ENCODE peak calls at places on chromosomes 11 and 22, in six cellular contexts. One of them, this sample, is unnamed.

GRCh38 chr11:79493555-79494171 is 52.8 kb upstream of the TENM4 start:
- DNase-seq in cardiac muscle cell: peak; percentile 73
- DNase-seq in spleen: peak; percentile 81
- DNase-seq in thoracic aorta: peak; percentile 20
- DNase-seq in pancreas: peak; percentile 74
- DNase-seq in sigmoid colon: peak; percentile 82
- DNase-seq in this sample: peak; percentile 81

GRCh38 chr11:36257351-36257750 is 31.9 kb downstream of the COMMD9 start:
- DNase-seq in cardiac muscle cell: peak; percentile 34
- DNase-seq in spleen: no peak
- DNase-seq in thoracic aorta: no peak
- DNase-seq in pancreas: no peak
- DNase-seq in sigmoid colon: no peak
- DNase-seq in this sample: no peak

GRCh38 chr11:83924987-83925542 is 638.9 kb upstream of the CCDC90B start:
- DNase-seq in cardiac muscle cell: no peak
- DNase-seq in spleen: no peak
- DNase-seq in thoracic aorta: no peak
- DNase-seq in pancreas: no peak
- DNase-seq in sigmoid colon: no peak
- DNase-seq in this sample: no peak

GRCh38 chr11:7227724-7228123 is 24.0 kb upstream of the SYT9 start:
- DNase-seq in cardiac muscle cell: no peak
- DNase-seq in spleen: no peak
- DNase-seq in thoracic aorta: no peak
- DNase-seq in pancreas: no peak
- DNase-seq in sigmoid colon: no peak
- DNase-seq in this sample: no peak

GRCh38 chr11:130798280-130798679 is 118.0 kb downstream of the SNX19 start:
- DNase-seq in cardiac muscle cell: peak; percentile 57
- DNase-seq in spleen: no peak
- DNase-seq in thoracic aorta: no peak
- DNase-seq in pancreas: no peak
- DNase-seq in sigmoid colon: no peak
- DNase-seq in this sample: no peak

GRCh38 chr11:117328414-117329010 is 858 bp downstream of the CEP164 start:
- DNase-seq in cardiac muscle cell: peak; percentile 64
- DNase-seq in spleen: peak; percentile 60
- DNase-seq in thoracic aorta: peak; percentile 16
- DNase-seq in pancreas: no peak
- DNase-seq in sigmoid colon: peak; percentile 83
- DNase-seq in this sample: peak; percentile 53

GRCh38 chr22:41106122-41106968 is 14.0 kb downstream of the EP300 start:
- DNase-seq in cardiac muscle cell: peak; percentile 69
- DNase-seq in spleen: no peak
- DNase-seq in thoracic aorta: no peak
- DNase-seq in pancreas: no peak
- DNase-seq in sigmoid colon: no peak
- DNase-seq in this sample: no peak

GRCh38 chr11:8227156-8228152 is 36.2 kb downstream of the LMO1 start:
- DNase-seq in cardiac muscle cell: no peak
- DNase-seq in spleen: no peak
- DNase-seq in thoracic aorta: no peak
- DNase-seq in pancreas: no peak
- DNase-seq in sigmoid colon: no peak
- DNase-seq in this sample: no peak

GRCh38 chr22:47146391-47146790 is 383.9 kb downstream of the TBC1D22A start:
- DNase-seq in cardiac muscle cell: no peak
- DNase-seq in spleen: no peak
- DNase-seq in thoracic aorta: no peak
- DNase-seq in pancreas: no peak
- DNase-seq in sigmoid colon: no peak
- DNase-seq in this sample: no peak

GRCh38 chr22:47144076-47144765 is 381.8 kb downstream of the TBC1D22A start:
- DNase-seq in cardiac muscle cell: no peak
- DNase-seq in spleen: no peak
- DNase-seq in thoracic aorta: no peak
- DNase-seq in pancreas: peak; percentile 76
- DNase-seq in sigmoid colon: no peak
- DNase-seq in this sample: no peak

GRCh38 chr22:47146941-47147340 is 384.5 kb downstream of the TBC1D22A start:
- DNase-seq in cardiac muscle cell: no peak
- DNase-seq in spleen: no peak
- DNase-seq in thoracic aorta: no peak
- DNase-seq in pancreas: no peak
- DNase-seq in sigmoid colon: no peak
- DNase-seq in this sample: no peak

GRCh38 chr22:47144791-47145425 is 382.5 kb downstream of the TBC1D22A start:
- DNase-seq in cardiac muscle cell: no peak
- DNase-seq in spleen: no peak
- DNase-seq in thoracic aorta: no peak
- DNase-seq in pancreas: peak; percentile 87
- DNase-seq in sigmoid colon: no peak
- DNase-seq in this sample: no peak

DNA sequence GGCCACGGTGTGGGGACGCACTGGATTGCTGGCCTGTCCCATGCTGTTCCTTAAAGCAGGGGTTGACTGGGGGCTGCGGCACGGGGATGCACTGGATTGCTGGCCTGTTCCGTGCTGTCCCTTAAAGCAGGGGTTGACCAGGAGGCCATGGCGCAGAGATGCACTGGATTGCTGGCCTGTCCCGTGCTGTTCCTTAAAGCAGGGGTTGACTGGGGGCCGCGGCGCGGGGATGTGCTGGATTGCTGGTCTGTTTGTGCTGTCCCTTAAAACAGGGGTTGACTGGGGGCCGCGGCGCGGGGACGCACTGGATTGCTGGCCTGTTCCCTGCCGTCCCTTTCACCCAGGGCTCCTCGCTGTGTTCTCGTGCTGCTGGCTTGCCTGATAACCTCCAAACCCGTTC is 383.4 kb downstream of the TBC1D22A start:
- DNase-seq in cardiac muscle cell: no peak
- DNase-seq in spleen: no peak
- DNase-seq in thoracic aorta: no peak
- DNase-seq in pancreas: no peak
- DNase-seq in sigmoid colon: no peak
- DNase-seq in this sample: no peak
- H3K4me3 ChIP-seq in cardiac muscle cell: no peak overlapping the region
- H3K4me3 ChIP-seq in spleen: no peak overlapping the region
- H3K4me3 ChIP-seq in thoracic aorta: no peak overlapping the region
- H3K4me3 ChIP-seq in pancreas: no peak overlapping the region
- H3K4me3 ChIP-seq in sigmoid colon: no peak overlapping the region
- H3K4me3 ChIP-seq in this sample: no peak overlapping the region

GRCh38 chr11:34525887-34526657 is 12.5 kb upstream of the ELF5 start:
- DNase-seq in cardiac muscle cell: no peak
- DNase-seq in spleen: no peak
- DNase-seq in thoracic aorta: no peak
- DNase-seq in pancreas: no peak
- DNase-seq in sigmoid colon: no peak
- DNase-seq in this sample: no peak
- H3K4me1 ChIP-seq in cardiac muscle cell: peaks cover 7% of the 10 kb centered on the region
- H3K4me1 ChIP-seq in spleen: no peaks in the 10 kb centered on the region
- H3K4me1 ChIP-seq in thoracic aorta: no peaks in the 10 kb centered on the region
- H3K4me1 ChIP-seq in pancreas: no peaks in the 10 kb centered on the region
- H3K4me1 ChIP-seq in sigmoid colon: no peaks in the 10 kb centered on the region
- H3K4me1 ChIP-seq in this sample: no peaks in the 10 kb centered on the region

GRCh38 chr11:74398244-74399159 is at the start of gene PGM2L1:
- DNase-seq in cardiac muscle cell: peak; percentile 96
- DNase-seq in spleen: peak; percentile 97
- DNase-seq in thoracic aorta: peak; percentile 87
- DNase-seq in pancreas: peak; percentile 93
- DNase-seq in sigmoid colon: peak; percentile 97
- DNase-seq in this sample: peak; percentile 97
- TF ChIP-seq CTCF in cardiac muscle cell: no peak
- TF ChIP-seq CTCF in spleen: no peak
- TF ChIP-seq CTCF in thoracic aorta: no peak
- TF ChIP-seq CTCF in pancreas: no peak
- TF ChIP-seq CTCF in sigmoid colon: no peak
- TF ChIP-seq CTCF in this sample: no peak

DNA sequence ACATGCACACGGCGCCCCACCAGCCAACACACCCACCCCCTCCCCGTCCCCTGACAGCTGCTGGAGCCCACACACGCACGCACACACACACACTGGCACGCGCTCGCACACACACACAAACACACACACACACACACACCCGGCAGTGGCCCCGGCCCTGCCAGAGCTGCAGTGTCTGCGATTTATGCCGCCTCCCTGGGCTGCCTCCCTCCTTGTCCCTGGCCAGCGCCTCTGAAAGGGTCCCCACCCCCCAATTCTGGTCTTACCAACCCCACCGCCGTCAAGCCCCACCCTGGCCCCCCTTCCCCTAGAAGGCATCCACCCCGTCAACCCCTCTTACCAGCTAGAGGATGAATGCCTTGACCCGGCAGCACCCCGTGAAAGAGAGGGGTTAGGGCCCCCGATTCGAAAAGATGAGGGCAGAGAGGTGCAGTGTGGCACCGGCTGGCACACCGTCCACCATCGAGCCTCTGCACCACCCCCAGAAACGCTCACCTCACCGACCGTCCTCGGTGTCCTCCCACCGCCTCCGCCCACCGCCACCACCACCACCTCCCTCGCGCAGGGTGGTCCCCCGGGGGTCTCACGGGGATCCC is 649 bp downstream of the ELFN2 start:
- DNase-seq in cardiac muscle cell: no peak
- DNase-seq in spleen: no peak
- DNase-seq in thoracic aorta: no peak
- DNase-seq in pancreas: no peak
- DNase-seq in sigmoid colon: no peak
- DNase-seq in this sample: no peak
- H3K4me3 ChIP-seq in cardiac muscle cell: peak overlapping the region; percentile 62
- H3K4me3 ChIP-seq in spleen: peak overlapping the region; percentile 1
- H3K4me3 ChIP-seq in thoracic aorta: peak overlapping the region; percentile 67
- H3K4me3 ChIP-seq in pancreas: peak overlapping the region; percentile 39
- H3K4me3 ChIP-seq in sigmoid colon: no peak overlapping the region
- H3K4me3 ChIP-seq in this sample: no peak overlapping the region

GRCh38 chr11:44572884-44573283 is 7.4 kb downstream of the CD82 start:
- DNase-seq in cardiac muscle cell: no peak
- DNase-seq in spleen: peak; percentile 78
- DNase-seq in thoracic aorta: no peak
- DNase-seq in pancreas: peak; percentile 77
- DNase-seq in sigmoid colon: no peak
- DNase-seq in this sample: no peak

GRCh38 chr11:44568358-44568705 is 2.9 kb downstream of the CD82 start:
- DNase-seq in cardiac muscle cell: no peak
- DNase-seq in spleen: no peak
- DNase-seq in thoracic aorta: no peak
- DNase-seq in pancreas: no peak
- DNase-seq in sigmoid colon: peak; percentile 56
- DNase-seq in this sample: no peak

GRCh38 chr11:44572431-44572830 is 7.0 kb downstream of the CD82 start:
- DNase-seq in cardiac muscle cell: no peak
- DNase-seq in spleen: peak; percentile 58
- DNase-seq in thoracic aorta: no peak
- DNase-seq in pancreas: no peak
- DNase-seq in sigmoid colon: no peak
- DNase-seq in this sample: no peak

GRCh38 chr11:44568706-44569473 is 3.4 kb downstream of the CD82 start:
- DNase-seq in cardiac muscle cell: peak; percentile 91
- DNase-seq in spleen: peak; percentile 95
- DNase-seq in thoracic aorta: peak; percentile 71
- DNase-seq in pancreas: no peak
- DNase-seq in sigmoid colon: peak; percentile 84
- DNase-seq in this sample: peak; percentile 88

GRCh38 chr11:44570411-44571155 is 5.1 kb downstream of the CD82 start:
- DNase-seq in cardiac muscle cell: no peak
- DNase-seq in spleen: peak; percentile 81
- DNase-seq in thoracic aorta: no peak
- DNase-seq in pancreas: no peak
- DNase-seq in sigmoid colon: no peak
- DNase-seq in this sample: no peak
- H3K4me1 ChIP-seq in cardiac muscle cell: no peaks in the 10 kb centered on the region
- H3K4me1 ChIP-seq in spleen: peaks cover 100% of the 10 kb centered on the region
- H3K4me1 ChIP-seq in thoracic aorta: peaks cover 38% of the 10 kb centered on the region
- H3K4me1 ChIP-seq in pancreas: peaks cover 45% of the 10 kb centered on the region
- H3K4me1 ChIP-seq in sigmoid colon: peaks cover 52% of the 10 kb centered on the region
- H3K4me1 ChIP-seq in this sample: peaks cover 81% of the 10 kb centered on the region

DNA sequence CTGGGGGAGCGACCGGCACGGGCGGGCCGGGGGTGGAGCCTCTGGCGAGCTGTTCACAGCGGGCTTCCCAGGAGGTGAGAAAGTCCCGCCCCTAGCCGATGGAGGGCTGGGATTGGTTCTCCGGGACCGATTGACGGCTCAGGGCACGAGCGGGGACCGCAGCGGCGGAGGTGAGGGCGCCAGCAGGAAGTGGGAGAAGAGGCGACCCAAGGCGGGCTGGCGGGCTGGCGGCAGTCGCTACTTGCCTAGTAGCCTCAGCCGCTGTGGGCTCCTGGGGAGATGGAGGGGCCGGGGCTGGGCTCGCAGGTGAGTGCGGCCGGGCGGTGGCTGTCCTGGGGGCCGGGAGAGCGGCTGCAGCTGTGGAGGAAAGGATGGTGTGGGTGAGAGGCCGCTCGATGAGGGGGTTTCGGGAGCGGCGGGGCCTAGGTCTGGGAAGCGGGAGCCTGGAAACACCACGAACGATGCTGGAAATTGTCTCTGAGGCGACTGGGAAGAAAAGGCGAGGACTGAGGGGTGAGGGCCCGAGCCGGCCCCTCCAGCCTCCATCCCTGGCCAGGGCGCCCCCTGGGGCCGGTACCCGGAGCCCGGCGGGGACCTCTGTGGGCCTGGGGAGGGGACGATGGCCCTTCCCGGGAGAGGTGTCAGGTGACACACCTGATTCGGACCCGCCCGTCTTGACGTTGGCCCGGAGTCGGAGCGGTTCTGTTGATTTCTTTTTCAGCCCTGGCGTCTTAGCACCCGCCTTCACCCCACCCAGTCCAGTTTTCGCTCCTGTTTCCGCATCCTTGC is at the start of gene ZDHHC13:
- DNase-seq in cardiac muscle cell: peak; percentile 91
- DNase-seq in spleen: peak; percentile 99
- DNase-seq in thoracic aorta: peak; percentile 54
- DNase-seq in pancreas: peak; percentile 94
- DNase-seq in sigmoid colon: peak; percentile 95
- DNase-seq in this sample: peak; percentile 94
- TF ChIP-seq CTCF in cardiac muscle cell: peak; percentile 55
- TF ChIP-seq CTCF in spleen: peak; percentile 16
- TF ChIP-seq CTCF in thoracic aorta: no peak
- TF ChIP-seq CTCF in pancreas: no peak
- TF ChIP-seq CTCF in sigmoid colon: no peak
- TF ChIP-seq CTCF in this sample: no peak

DNA sequence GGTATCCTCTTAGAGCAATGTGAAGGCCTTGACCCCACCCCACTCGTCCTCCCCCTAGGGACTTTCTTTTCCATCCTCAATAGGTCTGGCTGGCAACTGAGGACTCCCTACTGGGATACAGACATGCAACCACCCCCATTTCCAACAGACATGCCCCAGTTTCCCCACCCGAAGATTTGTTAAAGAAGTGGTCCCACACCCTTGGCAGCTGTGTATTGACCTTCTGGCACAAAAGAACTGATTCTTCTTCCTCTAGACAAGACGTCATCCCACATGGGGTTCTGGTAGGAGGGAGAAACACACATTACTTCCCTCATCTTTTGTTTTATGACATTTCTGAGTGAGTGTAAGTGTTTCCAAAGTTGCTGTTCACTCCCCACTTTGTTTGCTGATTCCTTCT is 4.6 kb downstream of the KIRREL3 start:
- DNase-seq in cardiac muscle cell: no peak
- DNase-seq in spleen: no peak
- DNase-seq in thoracic aorta: no peak
- DNase-seq in pancreas: no peak
- DNase-seq in sigmoid colon: no peak
- DNase-seq in this sample: no peak
- H3K4me3 ChIP-seq in cardiac muscle cell: no peak overlapping the region
- H3K4me3 ChIP-seq in spleen: no peak overlapping the region
- H3K4me3 ChIP-seq in thoracic aorta: no peak overlapping the region
- H3K4me3 ChIP-seq in pancreas: no peak overlapping the region
- H3K4me3 ChIP-seq in sigmoid colon: no peak overlapping the region
- H3K4me3 ChIP-seq in this sample: no peak overlapping the region

GRCh38 chr11:107198490-107199007 is 180.3 kb upstream of the GUCY1A2 start:
- DNase-seq in cardiac muscle cell: no peak
- DNase-seq in spleen: no peak
- DNase-seq in thoracic aorta: no peak
- DNase-seq in pancreas: no peak
- DNase-seq in sigmoid colon: no peak
- DNase-seq in this sample: no peak
- H3K4me1 ChIP-seq in cardiac muscle cell: no peaks in the 10 kb centered on the region
- H3K4me1 ChIP-seq in spleen: no peaks in the 10 kb centered on the region
- H3K4me1 ChIP-seq in thoracic aorta: no peaks in the 10 kb centered on the region
- H3K4me1 ChIP-seq in pancreas: no peaks in the 10 kb centered on the region
- H3K4me1 ChIP-seq in sigmoid colon: no peaks in the 10 kb centered on the region
- H3K4me1 ChIP-seq in this sample: no peaks in the 10 kb centered on the region